ENCODE peak calls at places on chromosomes 2 and 18, in seven cellular contexts. One of them, this sample, is unnamed.

GRCh38 chr2:84217446-84217845 is 241.6 kb downstream of the SUCLG1 start:
- DNase-seq in mammary epithelial cell: no peak
- DNase-seq in heart left ventricle: no peak
- DNase-seq in GM13976: no peak
- DNase-seq in progenitor cell of endocrine pancreas: no peak
- DNase-seq in adrenal gland: no peak
- DNase-seq in Panc1: no peak
- DNase-seq in this sample: no peak

GRCh38 chr2:46836295-46837111 is 79.1 kb downstream of the MCFD2 start:
- DNase-seq in mammary epithelial cell: peak; percentile 32
- DNase-seq in heart left ventricle: no peak
- DNase-seq in GM13976: no peak
- DNase-seq in progenitor cell of endocrine pancreas: no peak
- DNase-seq in adrenal gland: no peak
- DNase-seq in Panc1: no peak
- DNase-seq in this sample: no peak

GRCh38 chr2:241354668-241355658 is 1.1 kb upstream of the FARP2 start:
- DNase-seq in mammary epithelial cell: peak; percentile 75
- DNase-seq in heart left ventricle: peak; percentile 93
- DNase-seq in GM13976: peak; percentile 68
- DNase-seq in progenitor cell of endocrine pancreas: peak; percentile 56
- DNase-seq in adrenal gland: peak; percentile 93
- DNase-seq in Panc1: peak; percentile 20
- DNase-seq in this sample: peak; percentile 78

GRCh38 chr18:44325903-44326650 is 354.6 kb upstream of the SETBP1 start:
- DNase-seq in mammary epithelial cell: peak; percentile 40
- DNase-seq in heart left ventricle: no peak
- DNase-seq in GM13976: peak; percentile 13
- DNase-seq in progenitor cell of endocrine pancreas: peak; percentile 34
- DNase-seq in adrenal gland: peak; percentile 57
- DNase-seq in Panc1: no peak
- DNase-seq in this sample: peak; percentile 75

GRCh38 chr18:62128157-62128556 is 58.7 kb downstream of the PIGN start:
- DNase-seq in mammary epithelial cell: peak; percentile 42
- DNase-seq in heart left ventricle: no peak
- DNase-seq in GM13976: no peak
- DNase-seq in progenitor cell of endocrine pancreas: no peak
- DNase-seq in adrenal gland: no peak
- DNase-seq in Panc1: no peak
- DNase-seq in this sample: no peak

GRCh38 chr2:190267302-190267701 is 52.3 kb downstream of the HIBCH start:
- DNase-seq in mammary epithelial cell: peak; percentile 74
- DNase-seq in heart left ventricle: no peak
- DNase-seq in GM13976: no peak
- DNase-seq in progenitor cell of endocrine pancreas: no peak
- DNase-seq in adrenal gland: peak; percentile 23
- DNase-seq in Panc1: peak; percentile 51
- DNase-seq in this sample: no peak

GRCh38 chr2:58448065-58448507 is 207.0 kb upstream of the FANCL start:
- DNase-seq in mammary epithelial cell: peak; percentile 35
- DNase-seq in heart left ventricle: no peak
- DNase-seq in GM13976: peak; percentile 38
- DNase-seq in progenitor cell of endocrine pancreas: peak; percentile 11
- DNase-seq in adrenal gland: peak; percentile 78
- DNase-seq in Panc1: peak; percentile 72
- DNase-seq in this sample: peak; percentile 76

GRCh38 chr2:102141011-102141914 is 1.3 kb upstream of the IL1R1 start:
- DNase-seq in mammary epithelial cell: no peak
- DNase-seq in heart left ventricle: no peak
- DNase-seq in GM13976: no peak
- DNase-seq in progenitor cell of endocrine pancreas: no peak
- DNase-seq in adrenal gland: no peak
- DNase-seq in Panc1: no peak
- DNase-seq in this sample: no peak

GRCh38 chr2:218472980-218473379 is 54.1 kb downstream of the VIL1 start:
- DNase-seq in mammary epithelial cell: no peak
- DNase-seq in heart left ventricle: no peak
- DNase-seq in GM13976: no peak
- DNase-seq in progenitor cell of endocrine pancreas: no peak
- DNase-seq in adrenal gland: no peak
- DNase-seq in Panc1: no peak
- DNase-seq in this sample: no peak

GRCh38 chr2:74567862-74568261 is 13.3 kb downstream of the DOK1 start:
- DNase-seq in mammary epithelial cell: peak; percentile 82
- DNase-seq in heart left ventricle: no peak
- DNase-seq in GM13976: no peak
- DNase-seq in progenitor cell of endocrine pancreas: no peak
- DNase-seq in adrenal gland: no peak
- DNase-seq in Panc1: no peak
- DNase-seq in this sample: no peak

GRCh38 chr18:54828290-54828871 is at the start of gene RAB27B:
- DNase-seq in mammary epithelial cell: peak; percentile 96
- DNase-seq in heart left ventricle: peak; percentile 79
- DNase-seq in GM13976: no peak
- DNase-seq in progenitor cell of endocrine pancreas: peak; percentile 44
- DNase-seq in adrenal gland: peak; percentile 38
- DNase-seq in Panc1: no peak
- DNase-seq in this sample: peak; percentile 54

GRCh38 chr18:64777561-64777960 is 628.7 kb upstream of the LINC00305 start:
- DNase-seq in mammary epithelial cell: no peak
- DNase-seq in heart left ventricle: no peak
- DNase-seq in GM13976: no peak
- DNase-seq in progenitor cell of endocrine pancreas: no peak
- DNase-seq in adrenal gland: no peak
- DNase-seq in Panc1: no peak
- DNase-seq in this sample: no peak

DNA sequence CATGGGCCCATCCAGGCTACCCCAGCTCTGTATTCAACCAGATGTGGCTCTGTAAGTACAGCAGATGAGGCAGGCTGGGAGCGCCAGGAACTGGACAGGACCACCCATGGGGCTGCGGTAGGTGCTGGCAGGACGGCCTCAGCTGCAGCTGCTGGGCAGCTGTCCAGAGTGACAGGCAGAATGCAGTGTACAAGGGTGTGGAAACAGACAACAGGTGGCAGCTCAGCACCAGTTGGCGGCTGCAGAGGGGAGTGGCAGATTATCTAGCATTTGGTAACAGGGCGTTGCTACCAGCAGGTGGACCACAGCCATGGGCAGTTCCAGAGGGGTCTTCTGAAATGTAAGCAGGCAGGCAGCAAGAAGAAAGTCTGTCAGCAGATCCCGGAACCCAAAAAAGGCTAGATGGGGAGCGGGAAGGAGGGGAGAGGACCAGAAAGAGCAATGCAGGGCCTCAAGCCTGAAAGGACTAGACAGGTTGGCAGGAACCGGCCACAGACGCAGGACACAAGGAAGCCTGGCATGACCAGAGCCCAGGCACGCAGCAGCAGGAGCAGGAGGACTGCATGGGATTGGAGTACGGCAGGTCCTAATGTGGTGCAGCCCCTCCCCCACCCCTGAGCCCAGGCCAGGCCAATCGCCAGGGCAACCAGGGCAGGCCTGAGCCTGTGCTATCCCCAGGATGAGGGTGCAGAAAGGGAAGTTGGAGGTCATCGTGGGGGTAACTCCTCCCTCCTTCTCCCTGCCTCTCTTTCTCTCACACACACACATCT is 24.7 kb downstream of the PKDCC start:
- DNase-seq in mammary epithelial cell: peak; percentile 9
- DNase-seq in heart left ventricle: peak; percentile 80
- DNase-seq in GM13976: no peak
- DNase-seq in progenitor cell of endocrine pancreas: no peak
- DNase-seq in adrenal gland: no peak
- DNase-seq in Panc1: no peak
- DNase-seq in this sample: peak; percentile 65
- TF ChIP-seq CTCF in mammary epithelial cell: no peak
- TF ChIP-seq CTCF in heart left ventricle: no peak
- TF ChIP-seq CTCF in GM13976: no peak
- TF ChIP-seq CTCF in progenitor cell of endocrine pancreas: peak; percentile 10
- TF ChIP-seq CTCF in adrenal gland: no peak
- TF ChIP-seq CTCF in Panc1: no peak
- TF ChIP-seq CTCF in this sample: no peak

GRCh38 chr2:160140471-160140870 is 59.6 kb downstream of the ITGB6 start:
- DNase-seq in mammary epithelial cell: no peak
- DNase-seq in heart left ventricle: no peak
- DNase-seq in GM13976: no peak
- DNase-seq in progenitor cell of endocrine pancreas: no peak
- DNase-seq in adrenal gland: no peak
- DNase-seq in Panc1: no peak
- DNase-seq in this sample: no peak
- TF ChIP-seq CTCF in mammary epithelial cell: no peak
- TF ChIP-seq CTCF in heart left ventricle: no peak
- TF ChIP-seq CTCF in GM13976: no peak
- TF ChIP-seq CTCF in progenitor cell of endocrine pancreas: no peak
- TF ChIP-seq CTCF in adrenal gland: no peak
- TF ChIP-seq CTCF in Panc1: no peak
- TF ChIP-seq CTCF in this sample: no peak

GRCh38 chr2:44535376-44535775 is 173.6 kb downstream of the CAMKMT start:
- DNase-seq in mammary epithelial cell: no peak
- DNase-seq in heart left ventricle: no peak
- DNase-seq in GM13976: no peak
- DNase-seq in progenitor cell of endocrine pancreas: no peak
- DNase-seq in adrenal gland: no peak
- DNase-seq in Panc1: no peak
- DNase-seq in this sample: no peak

GRCh38 chr2:44532031-44532430 is 170.3 kb downstream of the CAMKMT start:
- DNase-seq in mammary epithelial cell: no peak
- DNase-seq in heart left ventricle: no peak
- DNase-seq in GM13976: no peak
- DNase-seq in progenitor cell of endocrine pancreas: no peak
- DNase-seq in adrenal gland: no peak
- DNase-seq in Panc1: no peak
- DNase-seq in this sample: no peak

GRCh38 chr2:44533508-44533907 is 171.8 kb downstream of the CAMKMT start:
- DNase-seq in mammary epithelial cell: no peak
- DNase-seq in heart left ventricle: no peak
- DNase-seq in GM13976: no peak
- DNase-seq in progenitor cell of endocrine pancreas: no peak
- DNase-seq in adrenal gland: no peak
- DNase-seq in Panc1: no peak
- DNase-seq in this sample: no peak

GRCh38 chr2:44542520-44542919 is 180.8 kb downstream of the CAMKMT start:
- DNase-seq in mammary epithelial cell: no peak
- DNase-seq in heart left ventricle: no peak
- DNase-seq in GM13976: no peak
- DNase-seq in progenitor cell of endocrine pancreas: no peak
- DNase-seq in adrenal gland: no peak
- DNase-seq in Panc1: no peak
- DNase-seq in this sample: no peak

GRCh38 chr2:44537264-44537663 is 175.5 kb downstream of the CAMKMT start:
- DNase-seq in mammary epithelial cell: peak; percentile 42
- DNase-seq in heart left ventricle: no peak
- DNase-seq in GM13976: no peak
- DNase-seq in progenitor cell of endocrine pancreas: no peak
- DNase-seq in adrenal gland: no peak
- DNase-seq in Panc1: no peak
- DNase-seq in this sample: no peak
- TF ChIP-seq CTCF in mammary epithelial cell: no peak
- TF ChIP-seq CTCF in heart left ventricle: no peak
- TF ChIP-seq CTCF in GM13976: no peak
- TF ChIP-seq CTCF in progenitor cell of endocrine pancreas: no peak
- TF ChIP-seq CTCF in adrenal gland: no peak
- TF ChIP-seq CTCF in Panc1: no peak
- TF ChIP-seq CTCF in this sample: no peak

DNA sequence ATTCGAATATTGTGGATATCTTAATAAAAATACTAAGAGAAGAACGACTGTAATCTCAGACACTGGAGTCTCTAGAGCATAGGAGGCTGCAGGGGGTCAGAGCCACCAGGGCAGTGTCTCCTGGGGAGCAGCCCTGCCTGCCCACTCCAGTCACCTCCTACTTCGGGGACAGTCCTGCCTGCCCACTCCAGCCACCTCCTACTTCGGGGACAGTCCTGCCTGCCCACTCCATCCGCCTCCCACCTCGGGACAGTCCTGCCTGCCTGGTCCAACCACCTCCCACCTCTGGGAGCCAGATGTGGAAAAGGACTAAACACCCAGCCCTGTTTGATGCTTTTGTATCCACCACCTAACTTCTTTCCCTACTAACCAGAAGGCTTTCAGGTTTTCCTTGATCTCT is 350.1 kb upstream of the SMIM21 start:
- DNase-seq in mammary epithelial cell: no peak
- DNase-seq in heart left ventricle: peak; percentile 41
- DNase-seq in GM13976: no peak
- DNase-seq in progenitor cell of endocrine pancreas: no peak
- DNase-seq in adrenal gland: no peak
- DNase-seq in Panc1: no peak
- DNase-seq in this sample: no peak
- TF ChIP-seq CTCF in mammary epithelial cell: no peak
- TF ChIP-seq CTCF in heart left ventricle: no peak
- TF ChIP-seq CTCF in GM13976: no peak
- TF ChIP-seq CTCF in progenitor cell of endocrine pancreas: no peak
- TF ChIP-seq CTCF in adrenal gland: no peak
- TF ChIP-seq CTCF in Panc1: no peak
- TF ChIP-seq CTCF in this sample: no peak

GRCh38 chr2:31577143-31577542 is 3.6 kb downstream of the SRD5A2 start:
- DNase-seq in mammary epithelial cell: no peak
- DNase-seq in heart left ventricle: no peak
- DNase-seq in GM13976: no peak
- DNase-seq in progenitor cell of endocrine pancreas: no peak
- DNase-seq in adrenal gland: no peak
- DNase-seq in Panc1: no peak
- DNase-seq in this sample: no peak

GRCh38 chr2:31581124-31581795 is 522 bp upstream of the SRD5A2 start:
- DNase-seq in mammary epithelial cell: no peak
- DNase-seq in heart left ventricle: no peak
- DNase-seq in GM13976: no peak
- DNase-seq in progenitor cell of endocrine pancreas: no peak
- DNase-seq in adrenal gland: no peak
- DNase-seq in Panc1: no peak
- DNase-seq in this sample: no peak

GRCh38 chr2:31578316-31578715 is 2.4 kb downstream of the SRD5A2 start:
- DNase-seq in mammary epithelial cell: no peak
- DNase-seq in heart left ventricle: no peak
- DNase-seq in GM13976: no peak
- DNase-seq in progenitor cell of endocrine pancreas: no peak
- DNase-seq in adrenal gland: no peak
- DNase-seq in Panc1: no peak
- DNase-seq in this sample: no peak

GRCh38 chr2:31580321-31581117 is at the start of gene SRD5A2:
- DNase-seq in mammary epithelial cell: peak; percentile 27
- DNase-seq in heart left ventricle: no peak
- DNase-seq in GM13976: no peak
- DNase-seq in progenitor cell of endocrine pancreas: peak; percentile 28
- DNase-seq in adrenal gland: no peak
- DNase-seq in Panc1: no peak
- DNase-seq in this sample: peak; percentile 40

GRCh38 chr2:31579996-31580320 is 780 bp downstream of the SRD5A2 start:
- DNase-seq in mammary epithelial cell: peak; percentile 5
- DNase-seq in heart left ventricle: no peak
- DNase-seq in GM13976: no peak
- DNase-seq in progenitor cell of endocrine pancreas: no peak
- DNase-seq in adrenal gland: no peak
- DNase-seq in Panc1: no peak
- DNase-seq in this sample: no peak
- TF ChIP-seq CTCF in mammary epithelial cell: no peak
- TF ChIP-seq CTCF in heart left ventricle: no peak
- TF ChIP-seq CTCF in GM13976: no peak
- TF ChIP-seq CTCF in progenitor cell of endocrine pancreas: no peak
- TF ChIP-seq CTCF in adrenal gland: no peak
- TF ChIP-seq CTCF in Panc1: no peak
- TF ChIP-seq CTCF in this sample: no peak